ENCODE peak calls at places on chromosomes 3 and 15, in nine cellular contexts. One of them, this sample, is unnamed.

GRCh38 chr3:45011756-45012441 is 14.2 kb upstream of the CLEC3B start:
- DNase-seq in cardiac muscle cell: peak
- DNase-seq in Kasumi-1: no peak
- DNase-seq in activated T-cell treated with anti-CD3 and anti-CD28 coated beads for 1 hour: no peak
- DNase-seq in body of pancreas: peak
- DNase-seq in lower leg skin: no peak
- DNase-seq in upper lobe of right lung: peak
- DNase-seq in ELR: peak
- DNase-seq in AG09309: peak
- DNase-seq in this sample: no peak

GRCh38 chr3:143040264-143040879 is 39.0 kb downstream of the U2SURP start:
- DNase-seq in ELR: peak
- DNase-seq in lower leg skin: no peak
- DNase-seq in cardiac muscle cell: peak
- DNase-seq in Kasumi-1: peak
- DNase-seq in AG09309: no peak
- DNase-seq in activated T-cell treated with anti-CD3 and anti-CD28 coated beads for 1 hour: no peak
- DNase-seq in upper lobe of right lung: no peak
- DNase-seq in body of pancreas: no peak
- DNase-seq in this sample: no peak

GRCh38 chr15:74580538-74581350 is 34.9 kb upstream of the CLK3 start:
- DNase-seq in lower leg skin: peak
- DNase-seq in ELR: no peak
- DNase-seq in activated T-cell treated with anti-CD3 and anti-CD28 coated beads for 1 hour: no peak
- DNase-seq in Kasumi-1: no peak
- DNase-seq in body of pancreas: no peak
- DNase-seq in cardiac muscle cell: no peak
- DNase-seq in upper lobe of right lung: no peak
- DNase-seq in AG09309: no peak
- DNase-seq in this sample: no peak

GRCh38 chr15:63019539-63020109 is 22.9 kb upstream of the TPM1 start:
- DNase-seq in Kasumi-1: no peak
- DNase-seq in lower leg skin: peak
- DNase-seq in ELR: peak
- DNase-seq in activated T-cell treated with anti-CD3 and anti-CD28 coated beads for 1 hour: no peak
- DNase-seq in cardiac muscle cell: peak
- DNase-seq in upper lobe of right lung: no peak
- DNase-seq in AG09309: no peak
- DNase-seq in body of pancreas: peak
- DNase-seq in this sample: no peak

GRCh38 chr15:60838206-60838605 is 359.3 kb upstream of the ICE2 start:
- DNase-seq in upper lobe of right lung: no peak
- DNase-seq in activated T-cell treated with anti-CD3 and anti-CD28 coated beads for 1 hour: no peak
- DNase-seq in lower leg skin: no peak
- DNase-seq in Kasumi-1: no peak
- DNase-seq in cardiac muscle cell: no peak
- DNase-seq in body of pancreas: no peak
- DNase-seq in AG09309: no peak
- DNase-seq in ELR: no peak
- DNase-seq in this sample: no peak

GRCh38 chr3:126556637-126557414 is 1.9 kb downstream of the C3orf22 start:
- DNase-seq in upper lobe of right lung: peak
- DNase-seq in activated T-cell treated with anti-CD3 and anti-CD28 coated beads for 1 hour: no peak
- DNase-seq in lower leg skin: no peak
- DNase-seq in cardiac muscle cell: no peak
- DNase-seq in ELR: no peak
- DNase-seq in Kasumi-1: no peak
- DNase-seq in body of pancreas: peak
- DNase-seq in AG09309: no peak
- DNase-seq in this sample: peak

GRCh38 chr15:75231836-75232235 is 26.3 kb upstream of the GOLGA6C start:
- DNase-seq in ELR: no peak
- DNase-seq in lower leg skin: no peak
- DNase-seq in activated T-cell treated with anti-CD3 and anti-CD28 coated beads for 1 hour: no peak
- DNase-seq in upper lobe of right lung: peak
- DNase-seq in Kasumi-1: no peak
- DNase-seq in body of pancreas: no peak
- DNase-seq in cardiac muscle cell: no peak
- DNase-seq in AG09309: no peak
- DNase-seq in this sample: no peak

GRCh38 chr3:37892917-37893595 is 31.4 kb downstream of the CTDSPL start:
- DNase-seq in upper lobe of right lung: peak
- DNase-seq in Kasumi-1: no peak
- DNase-seq in body of pancreas: peak
- DNase-seq in cardiac muscle cell: peak
- DNase-seq in AG09309: no peak
- DNase-seq in lower leg skin: no peak
- DNase-seq in activated T-cell treated with anti-CD3 and anti-CD28 coated beads for 1 hour: no peak
- DNase-seq in ELR: no peak
- DNase-seq in this sample: no peak

GRCh38 chr15:40108855-40109735 is at the start of gene BMF:
- DNase-seq in Kasumi-1: peak
- DNase-seq in cardiac muscle cell: peak
- DNase-seq in activated T-cell treated with anti-CD3 and anti-CD28 coated beads for 1 hour: peak
- DNase-seq in ELR: peak
- DNase-seq in lower leg skin: peak
- DNase-seq in upper lobe of right lung: peak
- DNase-seq in body of pancreas: peak
- DNase-seq in AG09309: peak
- DNase-seq in this sample: peak

GRCh38 chr15:49501586-49501985 is 78.5 kb downstream of the FGF7 start:
- DNase-seq in lower leg skin: no peak
- DNase-seq in activated T-cell treated with anti-CD3 and anti-CD28 coated beads for 1 hour: no peak
- DNase-seq in cardiac muscle cell: no peak
- DNase-seq in ELR: no peak
- DNase-seq in body of pancreas: no peak
- DNase-seq in AG09309: no peak
- DNase-seq in upper lobe of right lung: no peak
- DNase-seq in Kasumi-1: no peak
- DNase-seq in this sample: no peak

GRCh38 chr3:52277071-52277964 is 1.1 kb downstream of the WDR82 start:
- DNase-seq in activated T-cell treated with anti-CD3 and anti-CD28 coated beads for 1 hour: peak
- DNase-seq in AG09309: no peak
- DNase-seq in Kasumi-1: peak
- DNase-seq in lower leg skin: peak
- DNase-seq in ELR: peak
- DNase-seq in cardiac muscle cell: peak
- DNase-seq in upper lobe of right lung: peak
- DNase-seq in body of pancreas: peak
- DNase-seq in this sample: peak

GRCh38 chr15:45640610-45641009 is 5.8 kb downstream of the SQOR start:
- DNase-seq in AG09309: peak
- DNase-seq in ELR: peak
- DNase-seq in Kasumi-1: no peak
- DNase-seq in upper lobe of right lung: no peak
- DNase-seq in lower leg skin: peak
- DNase-seq in cardiac muscle cell: peak
- DNase-seq in activated T-cell treated with anti-CD3 and anti-CD28 coated beads for 1 hour: no peak
- DNase-seq in body of pancreas: no peak
- DNase-seq in this sample: no peak

GRCh38 chr3:15405448-15406050 is 21.8 kb downstream of the METTL6 start:
- DNase-seq in upper lobe of right lung: no peak
- DNase-seq in activated T-cell treated with anti-CD3 and anti-CD28 coated beads for 1 hour: no peak
- DNase-seq in lower leg skin: no peak
- DNase-seq in cardiac muscle cell: peak
- DNase-seq in Kasumi-1: peak
- DNase-seq in ELR: peak
- DNase-seq in body of pancreas: peak
- DNase-seq in AG09309: peak
- DNase-seq in this sample: no peak

GRCh38 chr3:125281411-125281810 is 68.9 kb upstream of the SLC12A8 start:
- DNase-seq in ELR: no peak
- DNase-seq in Kasumi-1: no peak
- DNase-seq in AG09309: no peak
- DNase-seq in cardiac muscle cell: peak
- DNase-seq in body of pancreas: no peak
- DNase-seq in lower leg skin: no peak
- DNase-seq in upper lobe of right lung: no peak
- DNase-seq in activated T-cell treated with anti-CD3 and anti-CD28 coated beads for 1 hour: no peak
- DNase-seq in this sample: no peak

GRCh38 chr3:36957862-36958686 is 13.2 kb upstream of the TRANK1 start:
- DNase-seq in AG09309: no peak
- DNase-seq in body of pancreas: no peak
- DNase-seq in activated T-cell treated with anti-CD3 and anti-CD28 coated beads for 1 hour: no peak
- DNase-seq in upper lobe of right lung: no peak
- DNase-seq in lower leg skin: no peak
- DNase-seq in Kasumi-1: no peak
- DNase-seq in cardiac muscle cell: peak
- DNase-seq in ELR: peak
- DNase-seq in this sample: no peak

GRCh38 chr3:40620151-40620550 is 95.4 kb downstream of the ZNF621 start:
- DNase-seq in body of pancreas: no peak
- DNase-seq in AG09309: no peak
- DNase-seq in lower leg skin: no peak
- DNase-seq in ELR: peak
- DNase-seq in activated T-cell treated with anti-CD3 and anti-CD28 coated beads for 1 hour: no peak
- DNase-seq in Kasumi-1: no peak
- DNase-seq in cardiac muscle cell: no peak
- DNase-seq in upper lobe of right lung: no peak
- DNase-seq in this sample: no peak

GRCh38 chr3:49732592-49732991 is 8.8 kb upstream of the GMPPB start:
- DNase-seq in AG09309: no peak
- DNase-seq in upper lobe of right lung: no peak
- DNase-seq in Kasumi-1: no peak
- DNase-seq in body of pancreas: no peak
- DNase-seq in cardiac muscle cell: no peak
- DNase-seq in ELR: no peak
- DNase-seq in lower leg skin: peak
- DNase-seq in activated T-cell treated with anti-CD3 and anti-CD28 coated beads for 1 hour: no peak
- DNase-seq in this sample: no peak

GRCh38 chr3:48662753-48663488 is at the start of gene CELSR3:
- DNase-seq in Kasumi-1: no peak
- DNase-seq in AG09309: peak
- DNase-seq in body of pancreas: peak
- DNase-seq in activated T-cell treated with anti-CD3 and anti-CD28 coated beads for 1 hour: peak
- DNase-seq in upper lobe of right lung: peak
- DNase-seq in cardiac muscle cell: peak
- DNase-seq in ELR: peak
- DNase-seq in lower leg skin: peak
- DNase-seq in this sample: no peak

GRCh38 chr3:97937205-97937604 is 35.0 kb downstream of the RIOX2 start:
- DNase-seq in cardiac muscle cell: no peak
- DNase-seq in body of pancreas: no peak
- DNase-seq in activated T-cell treated with anti-CD3 and anti-CD28 coated beads for 1 hour: no peak
- DNase-seq in Kasumi-1: no peak
- DNase-seq in lower leg skin: no peak
- DNase-seq in upper lobe of right lung: no peak
- DNase-seq in AG09309: no peak
- DNase-seq in ELR: no peak
- DNase-seq in this sample: no peak

GRCh38 chr15:95405447-95405846 is 925.1 kb upstream of the NR2F2 start:
- DNase-seq in upper lobe of right lung: no peak
- DNase-seq in AG09309: no peak
- DNase-seq in body of pancreas: no peak
- DNase-seq in lower leg skin: no peak
- DNase-seq in activated T-cell treated with anti-CD3 and anti-CD28 coated beads for 1 hour: no peak
- DNase-seq in Kasumi-1: no peak
- DNase-seq in ELR: peak
- DNase-seq in cardiac muscle cell: peak
- DNase-seq in this sample: no peak

GRCh38 chr15:98727115-98728040 is 79.0 kb downstream of the IGF1R start:
- DNase-seq in body of pancreas: peak
- DNase-seq in upper lobe of right lung: peak
- DNase-seq in activated T-cell treated with anti-CD3 and anti-CD28 coated beads for 1 hour: no peak
- DNase-seq in ELR: peak
- DNase-seq in AG09309: peak
- DNase-seq in cardiac muscle cell: peak
- DNase-seq in Kasumi-1: no peak
- DNase-seq in lower leg skin: peak
- DNase-seq in this sample: peak

GRCh38 chr3:123683146-123683545 is 98.3 kb upstream of the HACD2 start:
- DNase-seq in Kasumi-1: no peak
- DNase-seq in upper lobe of right lung: no peak
- DNase-seq in cardiac muscle cell: no peak
- DNase-seq in body of pancreas: no peak
- DNase-seq in AG09309: no peak
- DNase-seq in activated T-cell treated with anti-CD3 and anti-CD28 coated beads for 1 hour: no peak
- DNase-seq in lower leg skin: no peak
- DNase-seq in ELR: no peak
- DNase-seq in this sample: no peak

GRCh38 chr3:62755285-62755684 is 119.9 kb downstream of the CADPS start:
- DNase-seq in body of pancreas: peak
- DNase-seq in cardiac muscle cell: no peak
- DNase-seq in Kasumi-1: no peak
- DNase-seq in AG09309: no peak
- DNase-seq in activated T-cell treated with anti-CD3 and anti-CD28 coated beads for 1 hour: no peak
- DNase-seq in ELR: peak
- DNase-seq in upper lobe of right lung: no peak
- DNase-seq in lower leg skin: no peak
- DNase-seq in this sample: no peak

GRCh38 chr15:47434641-47435040 is 282.7 kb upstream of the SEMA6D start:
- DNase-seq in AG09309: no peak
- DNase-seq in activated T-cell treated with anti-CD3 and anti-CD28 coated beads for 1 hour: no peak
- DNase-seq in body of pancreas: no peak
- DNase-seq in ELR: no peak
- DNase-seq in Kasumi-1: no peak
- DNase-seq in lower leg skin: no peak
- DNase-seq in cardiac muscle cell: no peak
- DNase-seq in upper lobe of right lung: no peak
- DNase-seq in this sample: no peak

GRCh38 chr15:52344592-52344991 is 49.0 kb upstream of the MYO5C start:
- DNase-seq in cardiac muscle cell: no peak
- DNase-seq in AG09309: no peak
- DNase-seq in body of pancreas: no peak
- DNase-seq in activated T-cell treated with anti-CD3 and anti-CD28 coated beads for 1 hour: no peak
- DNase-seq in lower leg skin: no peak
- DNase-seq in Kasumi-1: no peak
- DNase-seq in upper lobe of right lung: no peak
- DNase-seq in ELR: no peak
- DNase-seq in this sample: no peak

GRCh38 chr15:28117591-28117990 is 18.5 kb upstream of the OCA2 start:
- DNase-seq in ELR: no peak
- DNase-seq in Kasumi-1: no peak
- DNase-seq in activated T-cell treated with anti-CD3 and anti-CD28 coated beads for 1 hour: no peak
- DNase-seq in upper lobe of right lung: peak
- DNase-seq in AG09309: no peak
- DNase-seq in lower leg skin: peak
- DNase-seq in body of pancreas: no peak
- DNase-seq in cardiac muscle cell: no peak
- DNase-seq in this sample: no peak

GRCh38 chr3:111903067-111903511 is 44.0 kb downstream of the PHLDB2 start:
- DNase-seq in activated T-cell treated with anti-CD3 and anti-CD28 coated beads for 1 hour: no peak
- DNase-seq in Kasumi-1: no peak
- DNase-seq in cardiac muscle cell: peak
- DNase-seq in ELR: peak
- DNase-seq in lower leg skin: no peak
- DNase-seq in body of pancreas: no peak
- DNase-seq in AG09309: no peak
- DNase-seq in upper lobe of right lung: no peak
- DNase-seq in this sample: no peak

GRCh38 chr15:84807228-84807627 is 9.9 kb upstream of the ALPK3 start:
- DNase-seq in activated T-cell treated with anti-CD3 and anti-CD28 coated beads for 1 hour: no peak
- DNase-seq in cardiac muscle cell: no peak
- DNase-seq in Kasumi-1: no peak
- DNase-seq in body of pancreas: no peak
- DNase-seq in lower leg skin: no peak
- DNase-seq in upper lobe of right lung: no peak
- DNase-seq in ELR: no peak
- DNase-seq in AG09309: no peak
- DNase-seq in this sample: no peak

GRCh38 chr3:159157275-159157674 is 355.4 kb downstream of the MFSD1 start:
- DNase-seq in AG09309: no peak
- DNase-seq in upper lobe of right lung: no peak
- DNase-seq in activated T-cell treated with anti-CD3 and anti-CD28 coated beads for 1 hour: no peak
- DNase-seq in cardiac muscle cell: no peak
- DNase-seq in lower leg skin: no peak
- DNase-seq in Kasumi-1: no peak
- DNase-seq in ELR: no peak
- DNase-seq in body of pancreas: no peak
- DNase-seq in this sample: no peak

GRCh38 chr15:90138071-90138833 is 36.0 kb upstream of the IDH2 start:
- DNase-seq in Kasumi-1: no peak
- DNase-seq in lower leg skin: no peak
- DNase-seq in activated T-cell treated with anti-CD3 and anti-CD28 coated beads for 1 hour: no peak
- DNase-seq in cardiac muscle cell: no peak
- DNase-seq in upper lobe of right lung: peak
- DNase-seq in AG09309: no peak
- DNase-seq in body of pancreas: no peak
- DNase-seq in ELR: no peak
- DNase-seq in this sample: no peak